ENCODE peak calls at places on chromosomes 13 and 19, in four cellular contexts. R is NCI-H1092, T is smooth muscle cell of the brain vasculature, L is neural crest cell. C is an unnamed sample.

GRCh38 chr13:75633285-75633684 is 2.8 kb upstream of the LMO7 start:
- DNase-seq in L (no peak), T (no peak), R (no peak), C (no peak)

GRCh38 chr19:32818536-32818935 is 51.0 kb downstream of the SLC7A9 start:
- DNase-seq in T (no peak), R (no peak), L (no peak), C (no peak)

GRCh38 chr19:19448238-19448544 is 42.7 kb downstream of the GATAD2A start:
- DNase-seq in R (no peak), T (no peak), L (no peak), C (no peak)

GRCh38 chr19:7349231-7349591 is 474 bp downstream of the ARHGEF18 start:
- DNase-seq in R (no peak), T (no peak), L (no peak), C (no peak)

GRCh38 chr19:6063576-6063961 is 46.7 kb downstream of the RFX2 start:
- DNase-seq in L (no peak), R (no peak), T (no peak), C (no peak)

GRCh38 chr19:42594617-42595489 is at the start of gene CEACAM8:
- DNase-seq in L (no peak), R (no peak), T (no peak), C (no peak)

GRCh38 chr13:22189176-22190048 is 518.5 kb downstream of the FGF9 start:
- DNase-seq in T (no peak), R (no peak), L (no peak), C (no peak)

GRCh38 chr19:5470264-5470671 is 15.1 kb downstream of the ZNRF4 start:
- DNase-seq in T (no peak), R (no peak), L (no peak), C (no peak)

GRCh38 chr13:112454648-112455334 is 78.6 kb downstream of the SPACA7 start:
- DNase-seq in R (no peak), L (no peak), T (no peak), C (no peak)

GRCh38 chr13:95137096-95137495 is 164.2 kb downstream of the ABCC4 start:
- DNase-seq in T (no peak), R (no peak), L (no peak), C (no peak)

GRCh38 chr13:114128624-114129522 is 3.5 kb downstream of the RASA3 start:
- DNase-seq in R (no peak), L (no peak), T (no peak), C (no peak)

GRCh38 chr19:52522555-52522954 is 4.9 kb upstream of the ZNF808 start:
- DNase-seq in R (no peak), L (no peak), T (no peak), C (no peak)

GRCh38 chr19:33797821-33798633 is 1.4 kb downstream of the KCTD15 start:
- DNase-seq in R (no peak), L (peak; percentile 34), T (no peak), C (no peak)

GRCh38 chr19:48556163-48556562 is 4.2 kb downstream of the SULT2B1 start:
- DNase-seq in R (no peak), T (no peak), L (no peak), C (no peak)

GRCh38 chr13:30376426-30377311 is 45.6 kb upstream of the UBE2L5 start:
- DNase-seq in T (no peak), L (no peak), R (no peak), C (peak; percentile 16)

GRCh38 chr13:46643165-46643777 is 90.3 kb downstream of the LRCH1 start:
- DNase-seq in L (no peak), R (no peak), T (no peak), C (no peak)

GRCh38 chr13:85666356-85666755 is 132.9 kb downstream of the SLITRK6 start:
- DNase-seq in T (no peak), L (no peak), R (no peak), C (no peak)